ENCODE peak calls at places on chromosome 12, in eight cellular contexts. One of them, this sample, is unnamed.

GRCh38 chr12:2233034-2233433 is 180.2 kb downstream of the CACNA1C start:
- DNase-seq in stimulated activated CD4-positive, alpha-beta T cell treated with anti-CD3 and anti-CD28 coated beads, TNF-alpha, amount 100 ng/mL, for 1 hour: no peak
- DNase-seq in NCI-H1694 treated with DMSO at 0.1 percent for 48 hours: no peak
- DNase-seq in HEK293T: no peak
- DNase-seq in naive B cell: no peak
- DNase-seq in T-helper 1 cell: no peak
- DNase-seq in left colon: no peak
- DNase-seq in activated CD4-positive, alpha-beta T cell treated with anti-CD3 and anti-CD28 coated beads, Interleukin-2, amount 10 ng/mL, durations not matched to agents 7 days and 5 days: no peak
- DNase-seq in this sample: no peak

GRCh38 chr12:100716658-100716948 is 78.0 kb upstream of the ANO4 start:
- DNase-seq in naive B cell: no peak
- DNase-seq in HEK293T: no peak
- DNase-seq in activated CD4-positive, alpha-beta T cell treated with anti-CD3 and anti-CD28 coated beads, Interleukin-2, amount 10 ng/mL, durations not matched to agents 7 days and 5 days: no peak
- DNase-seq in NCI-H1694 treated with DMSO at 0.1 percent for 48 hours: no peak
- DNase-seq in T-helper 1 cell: no peak
- DNase-seq in left colon: no peak
- DNase-seq in stimulated activated CD4-positive, alpha-beta T cell treated with anti-CD3 and anti-CD28 coated beads, TNF-alpha, amount 100 ng/mL, for 1 hour: no peak
- DNase-seq in this sample: no peak

GRCh38 chr12:83893101-83893500 is 1019.5 kb downstream of the SLC6A15 start:
- DNase-seq in HEK293T: no peak
- DNase-seq in naive B cell: no peak
- DNase-seq in left colon: no peak
- DNase-seq in stimulated activated CD4-positive, alpha-beta T cell treated with anti-CD3 and anti-CD28 coated beads, TNF-alpha, amount 100 ng/mL, for 1 hour: no peak
- DNase-seq in activated CD4-positive, alpha-beta T cell treated with anti-CD3 and anti-CD28 coated beads, Interleukin-2, amount 10 ng/mL, durations not matched to agents 7 days and 5 days: no peak
- DNase-seq in T-helper 1 cell: no peak
- DNase-seq in NCI-H1694 treated with DMSO at 0.1 percent for 48 hours: no peak
- DNase-seq in this sample: no peak

GRCh38 chr12:88501976-88502938 is 78.0 kb downstream of the KITLG start:
- DNase-seq in naive B cell: no peak
- DNase-seq in left colon: no peak
- DNase-seq in NCI-H1694 treated with DMSO at 0.1 percent for 48 hours: no peak
- DNase-seq in stimulated activated CD4-positive, alpha-beta T cell treated with anti-CD3 and anti-CD28 coated beads, TNF-alpha, amount 100 ng/mL, for 1 hour: no peak
- DNase-seq in HEK293T: no peak
- DNase-seq in activated CD4-positive, alpha-beta T cell treated with anti-CD3 and anti-CD28 coated beads, Interleukin-2, amount 10 ng/mL, durations not matched to agents 7 days and 5 days: no peak
- DNase-seq in T-helper 1 cell: no peak
- DNase-seq in this sample: no peak

GRCh38 chr12:80269953-80270552 is 170.7 kb downstream of the OTOGL start:
- DNase-seq in HEK293T: peak
- DNase-seq in left colon: no peak
- DNase-seq in activated CD4-positive, alpha-beta T cell treated with anti-CD3 and anti-CD28 coated beads, Interleukin-2, amount 10 ng/mL, durations not matched to agents 7 days and 5 days: peak
- DNase-seq in NCI-H1694 treated with DMSO at 0.1 percent for 48 hours: peak
- DNase-seq in naive B cell: peak
- DNase-seq in stimulated activated CD4-positive, alpha-beta T cell treated with anti-CD3 and anti-CD28 coated beads, TNF-alpha, amount 100 ng/mL, for 1 hour: no peak
- DNase-seq in T-helper 1 cell: no peak
- DNase-seq in this sample: peak

GRCh38 chr12:105897311-105897725 is 241.4 kb downstream of the NUAK1 start:
- DNase-seq in naive B cell: no peak
- DNase-seq in HEK293T: no peak
- DNase-seq in activated CD4-positive, alpha-beta T cell treated with anti-CD3 and anti-CD28 coated beads, Interleukin-2, amount 10 ng/mL, durations not matched to agents 7 days and 5 days: no peak
- DNase-seq in T-helper 1 cell: no peak
- DNase-seq in NCI-H1694 treated with DMSO at 0.1 percent for 48 hours: no peak
- DNase-seq in left colon: no peak
- DNase-seq in stimulated activated CD4-positive, alpha-beta T cell treated with anti-CD3 and anti-CD28 coated beads, TNF-alpha, amount 100 ng/mL, for 1 hour: no peak
- DNase-seq in this sample: no peak

GRCh38 chr12:25041006-25041741 is 92.3 kb upstream of the BCAT1 start:
- DNase-seq in NCI-H1694 treated with DMSO at 0.1 percent for 48 hours: no peak
- DNase-seq in T-helper 1 cell: no peak
- DNase-seq in activated CD4-positive, alpha-beta T cell treated with anti-CD3 and anti-CD28 coated beads, Interleukin-2, amount 10 ng/mL, durations not matched to agents 7 days and 5 days: no peak
- DNase-seq in left colon: no peak
- DNase-seq in stimulated activated CD4-positive, alpha-beta T cell treated with anti-CD3 and anti-CD28 coated beads, TNF-alpha, amount 100 ng/mL, for 1 hour: no peak
- DNase-seq in HEK293T: no peak
- DNase-seq in naive B cell: no peak
- DNase-seq in this sample: no peak

GRCh38 chr12:27667540-27667939 is 28.7 kb upstream of the REP15 start:
- DNase-seq in NCI-H1694 treated with DMSO at 0.1 percent for 48 hours: no peak
- DNase-seq in naive B cell: no peak
- DNase-seq in stimulated activated CD4-positive, alpha-beta T cell treated with anti-CD3 and anti-CD28 coated beads, TNF-alpha, amount 100 ng/mL, for 1 hour: no peak
- DNase-seq in HEK293T: no peak
- DNase-seq in T-helper 1 cell: no peak
- DNase-seq in activated CD4-positive, alpha-beta T cell treated with anti-CD3 and anti-CD28 coated beads, Interleukin-2, amount 10 ng/mL, durations not matched to agents 7 days and 5 days: no peak
- DNase-seq in left colon: no peak
- DNase-seq in this sample: no peak